ENCODE peak calls at places on chromosomes 12 and 14, in four cellular contexts. K is transverse colon, W is esophagus muscularis mucosa, M is HFF-Myc. A is an unnamed sample.

GRCh38 chr12:95134085-95134484 is 60.7 kb upstream of the NR2C1 start:
- DNase-seq in W (no peak), K (no peak), M (no peak), A (no peak)

GRCh38 chr12:7282844-7283243 is 21.0 kb upstream of the ACSM4 start:
- DNase-seq in M (no peak), K (no peak), W (no peak), A (no peak)

GRCh38 chr14:22099942-22100763 is 426.5 kb upstream of the OR4E1 start:
- DNase-seq in M (peak), K (peak), W (no peak), A (peak)

GRCh38 chr12:88310069-88310468 is 168.0 kb downstream of the TMTC3 start:
- DNase-seq in M (peak), W (no peak), K (no peak), A (peak)

GRCh38 chr12:946656-947055 is 2.8 kb downstream of the RAD52 start:
- DNase-seq in W (no peak), M (no peak), K (no peak), A (peak)

GRCh38 chr12:69470189-69471094 is at the start of gene FRS2:
- DNase-seq in W (peak), K (peak), M (peak), A (peak)

GRCh38 chr14:105030194-105030593 is 9.3 kb upstream of the CDCA4 start:
- DNase-seq in W (no peak), K (no peak), M (no peak), A (no peak)

GRCh38 chr14:75249251-75249957 is 29.2 kb upstream of the FOS start:
- DNase-seq in W (no peak), M (no peak), K (peak), A (no peak)

GRCh38 chr14:74290415-74290814 is 12.3 kb downstream of the ABCD4 start:
- DNase-seq in M (no peak), W (no peak), K (no peak), A (peak)

GRCh38 chr12:79324571-79324970 is 366.2 kb downstream of the PAWR start:
- DNase-seq in W (no peak), K (no peak), M (no peak), A (no peak)

GRCh38 chr14:44530482-44530881 is 23.4 kb upstream of the FSCB start:
- DNase-seq in K (no peak), W (no peak), M (no peak), A (no peak)

GRCh38 chr12:129404556-129404955 is 499.3 kb downstream of the TMEM132D start:
- DNase-seq in W (no peak), M (no peak), K (no peak), A (no peak)

GRCh38 chr14:93316716-93317115 is 16.1 kb downstream of the BTBD7 start:
- DNase-seq in M (no peak), K (no peak), W (no peak), A (no peak)

GRCh38 chr14:105383083-105383730 is 15.1 kb upstream of the TEX22 start:
- DNase-seq in M (no peak), K (no peak), W (no peak), A (no peak)

GRCh38 chr14:34732802-34733201 is 18.4 kb upstream of the CFL2 start:
- DNase-seq in W (no peak), K (no peak), M (no peak), A (no peak)

GRCh38 chr12:127191124-127191523 is 1075.8 kb upstream of the TMEM132C start:
- DNase-seq in K (no peak), M (no peak), W (no peak), A (peak)

GRCh38 chr12:95532851-95533250 is 18.4 kb downstream of the USP44 start:
- DNase-seq in W (no peak), K (no peak), M (peak), A (peak)

GRCh38 chr14:46048127-46048526 is 603.5 kb downstream of the RPL10L start:
- DNase-seq in K (no peak), W (no peak), M (peak), A (no peak)

GRCh38 chr14:86087377-86087776 is 557.4 kb downstream of the FLRT2 start:
- DNase-seq in K (no peak), W (no peak), M (no peak), A (no peak)

GRCh38 chr12:75641031-75641780 is 129.8 kb upstream of the KRR1 start:
- DNase-seq in K (peak), M (peak), W (no peak), A (peak)

GRCh38 chr12:68561830-68562229 is 48.9 kb upstream of the RAP1B start:
- DNase-seq in W (no peak), K (no peak), M (no peak), A (no peak)

GRCh38 chr12:67447180-67447579 is 178.0 kb downstream of the CAND1 start:
- DNase-seq in W (no peak), K (no peak), M (no peak), A (no peak)

GRCh38 chr12:664779-665092 is 1.5 kb upstream of the NINJ2 start:
- DNase-seq in K (no peak), M (no peak), W (no peak), A (no peak)

GRCh38 chr12:47902131-47902639 is 2.6 kb downstream of the VDR start:
- DNase-seq in W (no peak), K (no peak), M (no peak), A (no peak)

GRCh38 chr12:30529489-30530269 is 166.0 kb downstream of the IPO8 start:
- DNase-seq in K (no peak), M (no peak), W (no peak), A (no peak)

GRCh38 chr12:54022960-54023884 is 5.0 kb upstream of the HOXC6 start:
- DNase-seq in W (no peak), M (no peak), K (no peak), A (no peak)

GRCh38 chr12:54273981-54274380 is 5.9 kb downstream of the CBX5 start:
- DNase-seq in W (no peak), M (no peak), K (no peak), A (no peak)

GRCh38 chr12:124867389-124867930 is 3.8 kb upstream of the SCARB1 start:
- DNase-seq in K (peak), M (no peak), W (no peak), A (peak)

GRCh38 chr14:23513466-23514008 is 38.0 kb downstream of the ZFHX2 start:
- DNase-seq in M (no peak), W (no peak), K (no peak), A (no peak)

GRCh38 chr14:24367506-24368214 is at the start of gene NFATC4:
- DNase-seq in K (peak), W (peak), M (peak), A (peak)

GRCh38 chr12:131803995-131804521 is 24.1 kb upstream of the MMP17 start:
- DNase-seq in W (no peak), M (no peak), K (peak), A (peak)

GRCh38 chr12:108112815-108113556 is 16.1 kb upstream of the WSCD2 start:
- DNase-seq in W (no peak), K (no peak), M (no peak), A (no peak)

GRCh38 chr12:88468546-88468945 is 111.7 kb downstream of the KITLG start:
- DNase-seq in M (no peak), W (no peak), K (no peak), A (peak)

GRCh38 chr12:24226745-24227350 is 277.4 kb upstream of the SOX5 start:
- DNase-seq in K (no peak), W (no peak), M (no peak), A (peak)

GRCh38 chr12:32893008-32893407 is 3.6 kb downstream of the PKP2 start:
- DNase-seq in K (no peak), M (no peak), W (no peak), A (no peak)

GRCh38 chr14:33848706-33849454 is 102.0 kb downstream of the EGLN3 start:
- DNase-seq in W (peak), M (peak), K (peak), A (peak)

GRCh38 chr14:95128140-95128539 is 29.2 kb downstream of the DICER1 start:
- DNase-seq in M (no peak), W (no peak), K (no peak), A (no peak)

GRCh38 chr14:93002851-93003298 is 79.9 kb downstream of the CHGA start:
- DNase-seq in K (no peak), W (no peak), M (no peak), A (no peak)

GRCh38 chr12:38332814-38333213 is 16.2 kb downstream of the ALG10B start:
- DNase-seq in K (no peak), M (no peak), W (no peak), A (no peak)

GRCh38 chr12:113462117-113462774 is 9.4 kb downstream of the LHX5 start:
- DNase-seq in W (peak), K (peak), M (peak), A (peak)
- TF ChIP-seq CTCF in W (peak), K (peak), M (peak), A (peak)

GRCh38 chr12:52010692-52011601 is 4.2 kb downstream of the TAMALIN start:
- DNase-seq in K (no peak), M (no peak), W (no peak), A (no peak)
- H3K4me3 ChIP-seq in K (no peak), M (peak), W (peak), A (peak)

DNA sequence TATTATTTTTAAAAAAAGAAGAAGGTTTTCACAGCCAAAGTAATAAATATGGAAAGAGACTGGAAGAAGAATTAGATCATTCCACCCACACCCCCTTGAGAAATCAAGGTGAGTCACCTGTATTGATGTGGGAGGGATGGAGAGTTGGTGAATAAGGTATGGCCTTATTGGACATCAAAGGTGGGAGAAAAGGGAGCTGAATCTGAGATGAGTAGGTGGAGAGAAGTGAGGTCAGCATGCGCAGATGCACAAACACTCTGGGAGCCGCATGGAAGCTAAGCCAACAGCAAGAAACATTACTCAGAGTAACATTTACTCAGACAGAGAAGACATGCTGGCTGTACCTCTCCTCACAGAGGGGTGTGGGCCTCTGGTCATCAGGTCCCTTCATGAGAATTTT is 113.1 kb upstream of the FOXG1 start:
- DNase-seq in K (no peak), W (no peak), M (no peak), A (no peak)
- TF ChIP-seq CTCF in K (no peak), W (no peak), M (no peak), A (no peak)

GRCh38 chr14:91371990-91372375 is 45.6 kb downstream of the CCDC88C start:
- DNase-seq in K (no peak), W (no peak), M (no peak), A (no peak)

GRCh38 chr14:91367173-91368171 is 50.1 kb downstream of the CCDC88C start:
- DNase-seq in W (no peak), K (peak), M (no peak), A (peak)

GRCh38 chr14:91368681-91369416 is 48.8 kb downstream of the CCDC88C start:
- DNase-seq in M (no peak), K (no peak), W (no peak), A (no peak)

GRCh38 chr14:91371011-91371989 is 46.3 kb downstream of the CCDC88C start:
- DNase-seq in W (no peak), M (no peak), K (no peak), A (no peak)

GRCh38 chr14:91369628-91370445 is 47.8 kb downstream of the CCDC88C start:
- DNase-seq in W (no peak), K (no peak), M (no peak), A (no peak)
- H3K4me3 ChIP-seq in W (no peak), K (no peak), M (no peak), A (no peak)

DNA sequence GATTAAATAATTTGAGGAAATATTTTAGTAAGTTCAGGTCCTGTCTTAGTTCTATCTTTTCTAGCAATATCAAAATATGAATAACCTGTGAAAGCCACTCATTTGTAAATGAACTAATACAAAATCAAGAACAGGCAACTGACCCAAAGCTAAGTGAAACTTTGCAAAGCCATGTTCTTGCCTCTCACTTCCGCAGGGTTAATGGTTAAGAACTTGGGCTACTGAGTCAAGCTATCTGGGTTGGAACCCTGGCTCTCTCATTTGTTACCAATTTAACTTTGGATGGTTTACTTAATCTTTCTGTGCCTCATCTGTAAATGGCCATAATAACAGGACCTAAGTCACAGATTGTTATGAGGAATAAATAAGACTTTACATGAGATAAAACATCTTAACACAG is 2.8 kb downstream of the KIF21A start:
- DNase-seq in W (no peak), M (no peak), K (no peak), A (no peak)
- TF ChIP-seq CTCF in W (no peak), M (no peak), K (no peak), A (no peak)

DNA sequence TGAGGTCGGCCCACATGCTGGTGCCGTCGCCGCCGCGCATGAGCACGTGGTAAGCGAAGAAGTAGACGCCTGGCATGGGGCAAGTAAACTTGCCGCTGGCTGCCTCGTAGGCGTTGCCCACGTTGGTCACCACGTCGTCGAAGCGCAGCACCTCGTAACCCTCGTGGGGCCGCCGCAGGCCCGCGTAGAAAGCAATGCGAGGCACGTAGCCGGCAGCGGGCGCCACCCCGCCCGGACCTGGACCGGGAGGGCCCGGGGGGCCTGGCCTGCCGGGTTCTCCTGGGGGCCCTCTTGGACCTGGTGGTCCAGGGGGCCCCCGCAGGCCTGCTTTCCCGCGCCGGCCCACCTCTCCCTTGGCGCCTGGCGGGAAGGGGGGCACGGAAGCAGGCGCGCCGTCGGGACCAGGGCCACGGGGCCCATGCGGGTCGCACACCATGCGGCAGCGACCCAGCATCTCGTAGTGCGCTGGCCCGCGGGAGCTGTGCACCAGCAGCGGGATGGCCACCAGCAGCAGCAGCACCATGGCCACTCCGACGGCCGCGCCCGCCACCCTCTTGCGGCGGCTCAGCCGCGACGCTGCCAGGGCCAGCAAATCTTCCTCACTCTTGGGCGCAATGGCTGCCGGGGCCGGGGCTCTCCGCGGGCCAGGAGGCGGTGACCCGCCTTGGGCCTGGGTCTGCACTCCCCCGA is 888 bp downstream of the C1QL4 start:
- DNase-seq in W (no peak), K (no peak), M (no peak), A (no peak)
- H3K4me3 ChIP-seq in W (peak), K (peak), M (no peak), A (no peak)

GRCh38 chr12:4742421-4742970 is 22.3 kb downstream of the GALNT8 start:
- DNase-seq in K (no peak), W (no peak), M (no peak), A (no peak)
- TF ChIP-seq CTCF in K (no peak), W (no peak), M (no peak), A (no peak)

GRCh38 chr14:64771161-64771560 is 66.9 kb downstream of the PLEKHG3 start:
- DNase-seq in K (no peak), M (no peak), W (no peak), A (no peak)

GRCh38 chr14:64768401-64769095 is 64.3 kb downstream of the PLEKHG3 start:
- DNase-seq in K (no peak), M (no peak), W (no peak), A (no peak)

GRCh38 chr14:64769096-64770020 is 65.1 kb downstream of the PLEKHG3 start:
- DNase-seq in W (no peak), K (no peak), M (no peak), A (no peak)

GRCh38 chr14:64772394-64772950 is 68.2 kb downstream of the PLEKHG3 start:
- DNase-seq in W (no peak), K (no peak), M (no peak), A (no peak)

DNA sequence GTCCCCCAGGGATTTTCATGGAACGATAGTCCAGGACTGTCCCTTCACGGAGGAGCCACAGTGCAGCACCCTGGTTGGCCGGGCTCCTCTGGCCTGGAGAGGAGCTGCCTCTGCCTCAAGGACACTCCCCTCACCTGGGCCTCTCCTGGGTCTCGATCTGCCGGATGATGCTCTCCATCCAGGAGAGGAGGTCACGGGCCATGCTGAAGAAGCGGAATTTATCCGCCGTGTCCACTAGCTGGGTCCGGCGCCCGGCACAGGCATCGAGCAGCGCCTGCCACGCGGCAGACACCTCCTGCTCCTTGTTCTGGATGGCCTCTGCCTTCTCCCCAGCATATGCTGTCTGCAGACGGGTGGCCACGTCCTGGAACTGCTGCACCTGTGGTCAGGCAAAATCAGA is 66.5 kb downstream of the PLEKHG3 start:
- DNase-seq in M (no peak), W (no peak), K (no peak), A (no peak)
- H3K4me3 ChIP-seq in M (no peak), W (no peak), K (no peak), A (no peak)

GRCh38 chr12:104414581-104415305 is 42.0 kb upstream of the CHST11 start:
- DNase-seq in W (no peak), K (no peak), M (no peak), A (no peak)

GRCh38 chr12:104415308-104415980 is 41.3 kb upstream of the CHST11 start:
- DNase-seq in K (no peak), W (no peak), M (no peak), A (no peak)

GRCh38 chr12:104412681-104413080 is 44.1 kb upstream of the CHST11 start:
- DNase-seq in W (no peak), K (no peak), M (no peak), A (no peak)

GRCh38 chr12:104411826-104412626 is 44.7 kb upstream of the CHST11 start:
- DNase-seq in K (no peak), M (no peak), W (no peak), A (no peak)

GRCh38 chr12:104413330-104413729 is 43.4 kb upstream of the CHST11 start:
- DNase-seq in M (no peak), K (no peak), W (no peak), A (no peak)
- TF ChIP-seq CTCF in M (no peak), K (no peak), W (no peak), A (no peak)

GRCh38 chr14:103574707-103575285 is 12.0 kb downstream of the COA8 start:
- DNase-seq in M (no peak), W (no peak), K (no peak), A (no peak)

GRCh38 chr14:103574104-103574503 is 11.3 kb downstream of the COA8 start:
- DNase-seq in K (no peak), W (no peak), M (no peak), A (no peak)

GRCh38 chr14:103578401-103579075 is 15.8 kb downstream of the COA8 start:
- DNase-seq in M (no peak), W (no peak), K (no peak), A (no peak)

GRCh38 chr14:103581206-103581605 is 18.4 kb downstream of the COA8 start:
- DNase-seq in M (no peak), K (no peak), W (no peak), A (no peak)

DNA sequence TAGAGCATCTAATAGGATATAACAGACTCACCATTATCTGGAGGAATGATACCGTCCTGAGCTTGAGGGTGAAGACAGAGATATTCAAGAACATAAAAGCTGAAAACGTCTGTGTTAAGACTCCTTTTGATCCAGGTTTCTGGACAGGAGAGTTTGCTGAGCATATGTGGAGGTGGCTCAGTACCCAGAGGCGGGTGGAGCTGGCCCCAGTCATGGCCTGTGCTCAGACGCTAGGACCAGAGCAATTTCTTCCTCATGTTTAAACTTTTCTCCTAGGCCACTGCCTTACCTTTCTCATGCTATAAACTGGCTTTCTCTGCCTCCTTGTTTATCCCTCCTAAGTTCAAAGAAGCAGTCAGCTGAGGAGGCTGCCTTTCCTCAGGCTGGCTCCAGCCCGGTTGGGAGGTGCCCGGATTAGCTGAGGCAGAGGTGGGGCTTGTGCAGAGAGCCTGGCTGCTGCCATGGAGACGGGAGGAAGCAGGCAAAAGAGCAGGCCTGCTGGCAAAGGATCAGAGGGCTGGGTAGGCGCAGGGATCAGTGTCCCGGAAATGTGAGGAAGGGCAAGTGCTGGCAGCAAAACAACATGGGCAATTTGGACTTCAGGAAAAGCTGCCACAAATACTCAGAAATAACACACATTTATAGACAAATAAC is 13.7 kb downstream of the COA8 start:
- DNase-seq in K (peak), M (peak), W (peak), A (peak)
- H3K4me3 ChIP-seq in K (no peak), M (no peak), W (no peak), A (no peak)